ENCODE peak calls at places on chromosomes 7 and 10, in ten cellular contexts. One of them, this sample, is unnamed.
A peak's percentile ranks its signal among the peaks of the same experiment; 100 is the strongest.

GRCh38 chr10:70602665-70603438 is at the start of gene PRF1:
- DNase-seq in A549: no peak
- DNase-seq in putamen: no peak
- DNase-seq in activated B cell treated with CpG ODN at 0.5 μM for 24 hours: no peak
- DNase-seq in SIG-M5: no peak
- DNase-seq in AG09309: no peak
- DNase-seq in NCI-H2081: no peak
- DNase-seq in mammary epithelial cell: no peak
- DNase-seq in ACHN: no peak
- DNase-seq in lung: no peak
- DNase-seq in this sample: peak; percentile 58

GRCh38 chr10:7874864-7875263 is 56.6 kb downstream of the TAF3 start:
- DNase-seq in ACHN: no peak
- DNase-seq in AG09309: no peak
- DNase-seq in mammary epithelial cell: no peak
- DNase-seq in lung: no peak
- DNase-seq in NCI-H2081: no peak
- DNase-seq in putamen: no peak
- DNase-seq in SIG-M5: no peak
- DNase-seq in A549: no peak
- DNase-seq in activated B cell treated with CpG ODN at 0.5 μM for 24 hours: no peak
- DNase-seq in this sample: no peak

GRCh38 chr7:158430308-158431034 is 157.2 kb downstream of the PTPRN2 start:
- DNase-seq in ACHN: no peak
- DNase-seq in AG09309: no peak
- DNase-seq in A549: no peak
- DNase-seq in mammary epithelial cell: no peak
- DNase-seq in activated B cell treated with CpG ODN at 0.5 μM for 24 hours: no peak
- DNase-seq in putamen: no peak
- DNase-seq in SIG-M5: no peak
- DNase-seq in lung: no peak
- DNase-seq in NCI-H2081: no peak
- DNase-seq in this sample: no peak

GRCh38 chr7:24763303-24763901 is 6.1 kb upstream of the GSDME start:
- DNase-seq in mammary epithelial cell: no peak
- DNase-seq in NCI-H2081: no peak
- DNase-seq in lung: no peak
- DNase-seq in A549: no peak
- DNase-seq in activated B cell treated with CpG ODN at 0.5 μM for 24 hours: no peak
- DNase-seq in SIG-M5: no peak
- DNase-seq in putamen: no peak
- DNase-seq in AG09309: no peak
- DNase-seq in ACHN: no peak
- DNase-seq in this sample: no peak

GRCh38 chr10:74227697-74228424 is 76.8 kb downstream of the ADK start:
- DNase-seq in SIG-M5: no peak
- DNase-seq in A549: no peak
- DNase-seq in putamen: no peak
- DNase-seq in activated B cell treated with CpG ODN at 0.5 μM for 24 hours: no peak
- DNase-seq in AG09309: no peak
- DNase-seq in mammary epithelial cell: peak; percentile 75
- DNase-seq in NCI-H2081: no peak
- DNase-seq in lung: no peak
- DNase-seq in ACHN: no peak
- DNase-seq in this sample: no peak

GRCh38 chr7:20385121-20385520 is 54.4 kb downstream of the ITGB8 start:
- DNase-seq in activated B cell treated with CpG ODN at 0.5 μM for 24 hours: no peak
- DNase-seq in ACHN: peak; percentile 55
- DNase-seq in lung: no peak
- DNase-seq in mammary epithelial cell: peak; percentile 61
- DNase-seq in putamen: no peak
- DNase-seq in A549: no peak
- DNase-seq in NCI-H2081: no peak
- DNase-seq in SIG-M5: no peak
- DNase-seq in AG09309: no peak
- DNase-seq in this sample: no peak

GRCh38 chr10:97640868-97641811 is 669 bp downstream of the PI4K2A start:
- DNase-seq in mammary epithelial cell: peak; percentile 40
- DNase-seq in SIG-M5: no peak
- DNase-seq in A549: no peak
- DNase-seq in putamen: no peak
- DNase-seq in AG09309: no peak
- DNase-seq in lung: no peak
- DNase-seq in ACHN: peak; percentile 40
- DNase-seq in NCI-H2081: no peak
- DNase-seq in activated B cell treated with CpG ODN at 0.5 μM for 24 hours: peak; percentile 33
- DNase-seq in this sample: peak; percentile 20

GRCh38 chr10:86655596-86655995 is 1.2 kb downstream of the OPN4 start:
- DNase-seq in AG09309: no peak
- DNase-seq in SIG-M5: no peak
- DNase-seq in ACHN: no peak
- DNase-seq in NCI-H2081: no peak
- DNase-seq in mammary epithelial cell: no peak
- DNase-seq in activated B cell treated with CpG ODN at 0.5 μM for 24 hours: no peak
- DNase-seq in A549: no peak
- DNase-seq in putamen: no peak
- DNase-seq in lung: no peak
- DNase-seq in this sample: no peak

GRCh38 chr10:12703813-12704212 is 297.7 kb downstream of the CCDC3 start:
- DNase-seq in SIG-M5: no peak
- DNase-seq in mammary epithelial cell: peak; percentile 73
- DNase-seq in AG09309: no peak
- DNase-seq in activated B cell treated with CpG ODN at 0.5 μM for 24 hours: no peak
- DNase-seq in A549: no peak
- DNase-seq in NCI-H2081: no peak
- DNase-seq in putamen: no peak
- DNase-seq in lung: no peak
- DNase-seq in ACHN: peak; percentile 71
- DNase-seq in this sample: no peak

GRCh38 chr7:107889992-107890391 is 991 bp upstream of the DLD start:
- DNase-seq in NCI-H2081: no peak
- DNase-seq in SIG-M5: no peak
- DNase-seq in activated B cell treated with CpG ODN at 0.5 μM for 24 hours: no peak
- DNase-seq in AG09309: no peak
- DNase-seq in mammary epithelial cell: no peak
- DNase-seq in lung: no peak
- DNase-seq in ACHN: no peak
- DNase-seq in putamen: no peak
- DNase-seq in A549: no peak
- DNase-seq in this sample: no peak

GRCh38 chr10:71975891-71976725 is 11.9 kb downstream of the CHST3 start:
- DNase-seq in putamen: no peak
- DNase-seq in AG09309: no peak
- DNase-seq in mammary epithelial cell: peak; percentile 89
- DNase-seq in ACHN: peak; percentile 79
- DNase-seq in lung: no peak
- DNase-seq in activated B cell treated with CpG ODN at 0.5 μM for 24 hours: no peak
- DNase-seq in A549: peak; percentile 80
- DNase-seq in NCI-H2081: no peak
- DNase-seq in SIG-M5: no peak
- DNase-seq in this sample: no peak

GRCh38 chr7:80725181-80725611 is 86.8 kb downstream of the CD36 start:
- DNase-seq in ACHN: no peak
- DNase-seq in SIG-M5: no peak
- DNase-seq in mammary epithelial cell: no peak
- DNase-seq in NCI-H2081: no peak
- DNase-seq in lung: no peak
- DNase-seq in activated B cell treated with CpG ODN at 0.5 μM for 24 hours: no peak
- DNase-seq in putamen: no peak
- DNase-seq in A549: no peak
- DNase-seq in AG09309: no peak
- DNase-seq in this sample: no peak

GRCh38 chr7:24936121-24936824 is 43.7 kb downstream of the OSBPL3 start:
- DNase-seq in AG09309: peak; percentile 17
- DNase-seq in A549: no peak
- DNase-seq in mammary epithelial cell: no peak
- DNase-seq in ACHN: no peak
- DNase-seq in putamen: no peak
- DNase-seq in SIG-M5: no peak
- DNase-seq in NCI-H2081: no peak
- DNase-seq in lung: no peak
- DNase-seq in activated B cell treated with CpG ODN at 0.5 μM for 24 hours: no peak
- DNase-seq in this sample: no peak

GRCh38 chr10:5042922-5043321 is 39.3 kb upstream of the AKR1C2 start:
- DNase-seq in lung: no peak
- DNase-seq in mammary epithelial cell: no peak
- DNase-seq in putamen: no peak
- DNase-seq in activated B cell treated with CpG ODN at 0.5 μM for 24 hours: no peak
- DNase-seq in SIG-M5: no peak
- DNase-seq in A549: no peak
- DNase-seq in NCI-H2081: no peak
- DNase-seq in AG09309: no peak
- DNase-seq in ACHN: no peak
- DNase-seq in this sample: no peak

GRCh38 chr10:114893248-114893647 is 44.7 kb upstream of the TRUB1 start:
- DNase-seq in NCI-H2081: no peak
- DNase-seq in A549: no peak
- DNase-seq in ACHN: no peak
- DNase-seq in activated B cell treated with CpG ODN at 0.5 μM for 24 hours: no peak
- DNase-seq in lung: no peak
- DNase-seq in AG09309: no peak
- DNase-seq in putamen: no peak
- DNase-seq in SIG-M5: no peak
- DNase-seq in mammary epithelial cell: no peak
- DNase-seq in this sample: peak; percentile 10

GRCh38 chr10:12631787-12632562 is 282.6 kb downstream of the CAMK1D start:
- DNase-seq in activated B cell treated with CpG ODN at 0.5 μM for 24 hours: no peak
- DNase-seq in NCI-H2081: peak; percentile 36
- DNase-seq in AG09309: no peak
- DNase-seq in A549: peak; percentile 46
- DNase-seq in ACHN: no peak
- DNase-seq in lung: no peak
- DNase-seq in SIG-M5: no peak
- DNase-seq in putamen: no peak
- DNase-seq in mammary epithelial cell: no peak
- DNase-seq in this sample: no peak

This sample was measured in K562.